ENCODE peak calls at places on chromosomes 1 and 21, in nine cellular contexts. One of them, this sample, is unnamed.

GRCh38 chr1:24111998-24112380 is at the start of gene MYOM3:
- DNase-seq in Caco-2: no peak
- DNase-seq in lower lobe of right lung: no peak
- DNase-seq in tibial nerve: no peak
- DNase-seq in right cardiac atrium: peak; percentile 38
- DNase-seq in CD4-positive, CD25-positive, alpha-beta regulatory T cell: no peak
- DNase-seq in thyroid gland: no peak
- DNase-seq in neural progenitor cell: peak; percentile 47
- DNase-seq in heart left ventricle: peak; percentile 77
- DNase-seq in this sample: peak; percentile 52

GRCh38 chr1:5430911-5431310 is 561.3 kb downstream of the NPHP4 start:
- DNase-seq in heart left ventricle: no peak
- DNase-seq in Caco-2: no peak
- DNase-seq in CD4-positive, CD25-positive, alpha-beta regulatory T cell: no peak
- DNase-seq in tibial nerve: no peak
- DNase-seq in neural progenitor cell: no peak
- DNase-seq in thyroid gland: no peak
- DNase-seq in lower lobe of right lung: no peak
- DNase-seq in right cardiac atrium: no peak
- DNase-seq in this sample: no peak

GRCh38 chr1:235708390-235708962 is 58.9 kb upstream of the GNG4 start:
- DNase-seq in tibial nerve: no peak
- DNase-seq in lower lobe of right lung: no peak
- DNase-seq in Caco-2: no peak
- DNase-seq in thyroid gland: no peak
- DNase-seq in neural progenitor cell: no peak
- DNase-seq in CD4-positive, CD25-positive, alpha-beta regulatory T cell: no peak
- DNase-seq in right cardiac atrium: no peak
- DNase-seq in heart left ventricle: no peak
- DNase-seq in this sample: no peak

GRCh38 chr1:206770531-206771352 is at the start of gene IL19:
- DNase-seq in Caco-2: no peak
- DNase-seq in heart left ventricle: no peak
- DNase-seq in lower lobe of right lung: no peak
- DNase-seq in right cardiac atrium: no peak
- DNase-seq in neural progenitor cell: no peak
- DNase-seq in CD4-positive, CD25-positive, alpha-beta regulatory T cell: no peak
- DNase-seq in thyroid gland: no peak
- DNase-seq in tibial nerve: peak; percentile 17
- DNase-seq in this sample: no peak

GRCh38 chr1:68010094-68010493 is 40.3 kb downstream of the DIRAS3 start:
- DNase-seq in heart left ventricle: no peak
- DNase-seq in thyroid gland: no peak
- DNase-seq in right cardiac atrium: no peak
- DNase-seq in CD4-positive, CD25-positive, alpha-beta regulatory T cell: no peak
- DNase-seq in lower lobe of right lung: no peak
- DNase-seq in tibial nerve: no peak
- DNase-seq in Caco-2: no peak
- DNase-seq in neural progenitor cell: no peak
- DNase-seq in this sample: no peak

GRCh38 chr1:154856049-154856448 is 14.0 kb downstream of the KCNN3 start:
- DNase-seq in thyroid gland: no peak
- DNase-seq in right cardiac atrium: peak; percentile 34
- DNase-seq in CD4-positive, CD25-positive, alpha-beta regulatory T cell: no peak
- DNase-seq in lower lobe of right lung: no peak
- DNase-seq in Caco-2: no peak
- DNase-seq in neural progenitor cell: peak; percentile 66
- DNase-seq in tibial nerve: no peak
- DNase-seq in heart left ventricle: peak; percentile 54
- DNase-seq in this sample: no peak

GRCh38 chr1:27515626-27516025 is 25.7 kb upstream of the WASF2 start:
- DNase-seq in right cardiac atrium: no peak
- DNase-seq in CD4-positive, CD25-positive, alpha-beta regulatory T cell: no peak
- DNase-seq in neural progenitor cell: no peak
- DNase-seq in tibial nerve: no peak
- DNase-seq in lower lobe of right lung: no peak
- DNase-seq in heart left ventricle: no peak
- DNase-seq in thyroid gland: no peak
- DNase-seq in Caco-2: no peak
- DNase-seq in this sample: no peak

GRCh38 chr1:94514095-94514727 is 27.3 kb downstream of the F3 start:
- DNase-seq in Caco-2: no peak
- DNase-seq in thyroid gland: peak; percentile 34
- DNase-seq in neural progenitor cell: peak; percentile 66
- DNase-seq in CD4-positive, CD25-positive, alpha-beta regulatory T cell: no peak
- DNase-seq in tibial nerve: peak; percentile 52
- DNase-seq in lower lobe of right lung: no peak
- DNase-seq in right cardiac atrium: no peak
- DNase-seq in heart left ventricle: no peak
- DNase-seq in this sample: no peak

GRCh38 chr1:183379951-183380350 is 38.2 kb downstream of the NMNAT2 start:
- DNase-seq in Caco-2: no peak
- DNase-seq in right cardiac atrium: no peak
- DNase-seq in heart left ventricle: no peak
- DNase-seq in lower lobe of right lung: no peak
- DNase-seq in tibial nerve: no peak
- DNase-seq in CD4-positive, CD25-positive, alpha-beta regulatory T cell: no peak
- DNase-seq in neural progenitor cell: no peak
- DNase-seq in thyroid gland: no peak
- DNase-seq in this sample: no peak

GRCh38 chr21:37370152-37371040 is 3.8 kb downstream of the DYRK1A start:
- DNase-seq in heart left ventricle: no peak
- DNase-seq in tibial nerve: no peak
- DNase-seq in lower lobe of right lung: no peak
- DNase-seq in thyroid gland: no peak
- DNase-seq in Caco-2: no peak
- DNase-seq in right cardiac atrium: no peak
- DNase-seq in CD4-positive, CD25-positive, alpha-beta regulatory T cell: no peak
- DNase-seq in neural progenitor cell: no peak
- DNase-seq in this sample: no peak

GRCh38 chr1:58813361-58813760 is 29.5 kb upstream of the JUN start:
- DNase-seq in right cardiac atrium: no peak
- DNase-seq in CD4-positive, CD25-positive, alpha-beta regulatory T cell: no peak
- DNase-seq in tibial nerve: no peak
- DNase-seq in lower lobe of right lung: no peak
- DNase-seq in heart left ventricle: no peak
- DNase-seq in thyroid gland: no peak
- DNase-seq in neural progenitor cell: no peak
- DNase-seq in Caco-2: no peak
- DNase-seq in this sample: no peak

GRCh38 chr21:35561076-35561475 is 499.2 kb downstream of the SETD4 start:
- DNase-seq in right cardiac atrium: no peak
- DNase-seq in lower lobe of right lung: no peak
- DNase-seq in heart left ventricle: no peak
- DNase-seq in thyroid gland: no peak
- DNase-seq in neural progenitor cell: no peak
- DNase-seq in CD4-positive, CD25-positive, alpha-beta regulatory T cell: no peak
- DNase-seq in tibial nerve: no peak
- DNase-seq in Caco-2: no peak
- DNase-seq in this sample: no peak

GRCh38 chr1:55694297-55694696 is 479.1 kb upstream of the USP24 start:
- DNase-seq in lower lobe of right lung: no peak
- DNase-seq in Caco-2: no peak
- DNase-seq in heart left ventricle: no peak
- DNase-seq in tibial nerve: no peak
- DNase-seq in neural progenitor cell: no peak
- DNase-seq in right cardiac atrium: no peak
- DNase-seq in CD4-positive, CD25-positive, alpha-beta regulatory T cell: no peak
- DNase-seq in thyroid gland: peak; percentile 77
- DNase-seq in this sample: no peak

GRCh38 chr1:74463301-74463988 is 49.0 kb downstream of the LRRC53 start:
- DNase-seq in neural progenitor cell: no peak
- DNase-seq in Caco-2: no peak
- DNase-seq in heart left ventricle: no peak
- DNase-seq in lower lobe of right lung: no peak
- DNase-seq in CD4-positive, CD25-positive, alpha-beta regulatory T cell: no peak
- DNase-seq in right cardiac atrium: no peak
- DNase-seq in tibial nerve: no peak
- DNase-seq in thyroid gland: no peak
- DNase-seq in this sample: no peak

GRCh38 chr1:211703812-211704566 is 28.6 kb upstream of the NEK2 start:
- DNase-seq in lower lobe of right lung: no peak
- DNase-seq in CD4-positive, CD25-positive, alpha-beta regulatory T cell: no peak
- DNase-seq in right cardiac atrium: no peak
- DNase-seq in neural progenitor cell: no peak
- DNase-seq in Caco-2: no peak
- DNase-seq in tibial nerve: no peak
- DNase-seq in thyroid gland: peak; percentile 83
- DNase-seq in heart left ventricle: no peak
- DNase-seq in this sample: no peak

GRCh38 chr1:158945061-158945460 is 13.7 kb downstream of the PYHIN1 start:
- DNase-seq in thyroid gland: no peak
- DNase-seq in neural progenitor cell: no peak
- DNase-seq in CD4-positive, CD25-positive, alpha-beta regulatory T cell: no peak
- DNase-seq in right cardiac atrium: no peak
- DNase-seq in heart left ventricle: no peak
- DNase-seq in lower lobe of right lung: no peak
- DNase-seq in tibial nerve: no peak
- DNase-seq in Caco-2: no peak
- DNase-seq in this sample: no peak

GRCh38 chr1:6041432-6042062 is 4.1 kb upstream of the KCNAB2 start:
- DNase-seq in Caco-2: no peak
- DNase-seq in tibial nerve: no peak
- DNase-seq in neural progenitor cell: peak; percentile 75
- DNase-seq in lower lobe of right lung: peak; percentile 70
- DNase-seq in thyroid gland: no peak
- DNase-seq in CD4-positive, CD25-positive, alpha-beta regulatory T cell: no peak
- DNase-seq in heart left ventricle: no peak
- DNase-seq in right cardiac atrium: no peak
- DNase-seq in this sample: no peak

GRCh38 chr1:172533511-172534116 is 664 bp downstream of the SUCO start:
- DNase-seq in thyroid gland: peak; percentile 19
- DNase-seq in Caco-2: no peak
- DNase-seq in CD4-positive, CD25-positive, alpha-beta regulatory T cell: peak; percentile 30
- DNase-seq in right cardiac atrium: peak; percentile 16
- DNase-seq in lower lobe of right lung: peak; percentile 45
- DNase-seq in neural progenitor cell: peak; percentile 58
- DNase-seq in heart left ventricle: peak; percentile 28
- DNase-seq in tibial nerve: peak; percentile 21
- DNase-seq in this sample: no peak

GRCh38 chr1:2108877-2109580 is 58.8 kb downstream of the PRKCZ start:
- DNase-seq in neural progenitor cell: no peak
- DNase-seq in right cardiac atrium: no peak
- DNase-seq in heart left ventricle: no peak
- DNase-seq in Caco-2: no peak
- DNase-seq in CD4-positive, CD25-positive, alpha-beta regulatory T cell: no peak
- DNase-seq in thyroid gland: no peak
- DNase-seq in tibial nerve: no peak
- DNase-seq in lower lobe of right lung: no peak
- DNase-seq in this sample: peak; percentile 61

GRCh38 chr21:44933938-44934260 is 5.9 kb upstream of the SLX9 start:
- DNase-seq in lower lobe of right lung: no peak
- DNase-seq in neural progenitor cell: no peak
- DNase-seq in CD4-positive, CD25-positive, alpha-beta regulatory T cell: no peak
- DNase-seq in Caco-2: no peak
- DNase-seq in heart left ventricle: no peak
- DNase-seq in thyroid gland: no peak
- DNase-seq in tibial nerve: no peak
- DNase-seq in right cardiac atrium: no peak
- DNase-seq in this sample: no peak
- H3K27me3 ChIP-seq in lower lobe of right lung: peaks cover 51% of the 10 kb centered on the region
- H3K27me3 ChIP-seq in neural progenitor cell: peaks cover 59% of the 10 kb centered on the region
- H3K27me3 ChIP-seq in CD4-positive, CD25-positive, alpha-beta regulatory T cell: no peaks in the 10 kb centered on the region
- H3K27me3 ChIP-seq in Caco-2: no peaks in the 10 kb centered on the region
- H3K27me3 ChIP-seq in heart left ventricle: peaks cover 42% of the 10 kb centered on the region
- H3K27me3 ChIP-seq in thyroid gland: peaks cover 18% of the 10 kb centered on the region
- H3K27me3 ChIP-seq in tibial nerve: no peaks in the 10 kb centered on the region
- H3K27me3 ChIP-seq in right cardiac atrium: no peaks in the 10 kb centered on the region
- H3K27me3 ChIP-seq in this sample: no peaks in the 10 kb centered on the region

GRCh38 chr1:37085393-37085792 is 51.1 kb upstream of the GRIK3 start:
- DNase-seq in lower lobe of right lung: no peak
- DNase-seq in right cardiac atrium: no peak
- DNase-seq in Caco-2: no peak
- DNase-seq in CD4-positive, CD25-positive, alpha-beta regulatory T cell: no peak
- DNase-seq in neural progenitor cell: peak; percentile 56
- DNase-seq in thyroid gland: no peak
- DNase-seq in heart left ventricle: no peak
- DNase-seq in tibial nerve: no peak
- DNase-seq in this sample: no peak
- H3K4me3 ChIP-seq in lower lobe of right lung: no peak overlapping the region
- H3K4me3 ChIP-seq in right cardiac atrium: no peak overlapping the region
- H3K4me3 ChIP-seq in Caco-2: no peak overlapping the region
- H3K4me3 ChIP-seq in CD4-positive, CD25-positive, alpha-beta regulatory T cell: no peak overlapping the region
- H3K4me3 ChIP-seq in neural progenitor cell: no peak overlapping the region
- H3K4me3 ChIP-seq in thyroid gland: no peak overlapping the region
- H3K4me3 ChIP-seq in heart left ventricle: no peak overlapping the region
- H3K4me3 ChIP-seq in tibial nerve: no peak overlapping the region
- H3K4me3 ChIP-seq in this sample: no peak overlapping the region

DNA sequence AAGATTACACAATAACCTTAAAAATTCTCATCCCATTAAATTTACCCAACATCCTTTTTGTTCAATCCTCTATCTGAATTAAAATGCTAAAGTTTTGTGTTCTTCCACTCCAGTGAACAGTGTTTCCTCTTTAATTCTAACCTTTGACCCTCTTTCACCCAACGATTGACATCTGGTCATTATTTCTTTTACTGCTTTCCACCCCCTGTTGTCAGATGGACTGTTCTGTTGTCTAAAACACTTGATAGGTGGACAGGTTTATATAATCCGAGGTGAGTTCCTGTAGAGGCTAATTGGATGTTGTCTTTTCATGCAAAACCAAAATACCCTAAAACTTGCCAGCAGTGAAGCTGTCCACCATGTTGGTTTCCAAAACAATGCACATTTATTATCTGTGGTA is 73.4 kb upstream of the SERTAD4 start:
- DNase-seq in neural progenitor cell: peak; percentile 78
- DNase-seq in CD4-positive, CD25-positive, alpha-beta regulatory T cell: no peak
- DNase-seq in right cardiac atrium: no peak
- DNase-seq in Caco-2: no peak
- DNase-seq in heart left ventricle: no peak
- DNase-seq in thyroid gland: no peak
- DNase-seq in lower lobe of right lung: no peak
- DNase-seq in tibial nerve: no peak
- DNase-seq in this sample: no peak
- H3K4me1 ChIP-seq in neural progenitor cell: peaks cover 34% of the 10 kb centered on the region
- H3K4me1 ChIP-seq in CD4-positive, CD25-positive, alpha-beta regulatory T cell: no peaks in the 10 kb centered on the region
- H3K4me1 ChIP-seq in right cardiac atrium: no peaks in the 10 kb centered on the region
- H3K4me1 ChIP-seq in Caco-2: peaks cover 21% of the 10 kb centered on the region
- H3K4me1 ChIP-seq in heart left ventricle: no peaks in the 10 kb centered on the region
- H3K4me1 ChIP-seq in thyroid gland: no peaks in the 10 kb centered on the region
- H3K4me1 ChIP-seq in lower lobe of right lung: no peaks in the 10 kb centered on the region
- H3K4me1 ChIP-seq in tibial nerve: no peaks in the 10 kb centered on the region
- H3K4me1 ChIP-seq in this sample: no peaks in the 10 kb centered on the region

DNA sequence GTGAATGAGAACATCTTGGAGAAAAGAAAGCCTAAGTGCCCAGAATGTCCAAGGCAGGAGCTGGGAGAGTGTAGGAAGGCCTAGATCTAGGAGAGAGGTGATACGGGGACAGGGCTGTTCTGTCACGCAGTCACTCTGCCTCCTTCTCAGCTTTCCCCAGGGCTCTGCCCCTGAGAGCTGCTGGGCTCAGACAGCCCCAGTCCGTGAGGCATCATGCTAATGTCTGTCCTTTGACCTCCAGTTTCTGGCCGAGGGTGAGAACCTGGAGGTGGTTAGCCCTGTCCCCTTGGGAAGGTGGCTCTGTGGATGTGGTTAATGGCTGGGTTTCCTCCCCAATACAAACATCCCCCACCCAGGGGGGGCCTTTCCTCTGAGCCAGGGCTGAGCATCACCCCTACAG is 63.2 kb downstream of the FAM163A start:
- DNase-seq in tibial nerve: no peak
- DNase-seq in lower lobe of right lung: no peak
- DNase-seq in right cardiac atrium: no peak
- DNase-seq in CD4-positive, CD25-positive, alpha-beta regulatory T cell: no peak
- DNase-seq in neural progenitor cell: no peak
- DNase-seq in thyroid gland: no peak
- DNase-seq in Caco-2: no peak
- DNase-seq in heart left ventricle: no peak
- DNase-seq in this sample: no peak
- H3K27me3 ChIP-seq in tibial nerve: no peaks in the 10 kb centered on the region
- H3K27me3 ChIP-seq in lower lobe of right lung: peaks cover 9% of the 10 kb centered on the region
- H3K27me3 ChIP-seq in right cardiac atrium: no peaks in the 10 kb centered on the region
- H3K27me3 ChIP-seq in CD4-positive, CD25-positive, alpha-beta regulatory T cell: no peaks in the 10 kb centered on the region
- H3K27me3 ChIP-seq in neural progenitor cell: no peaks in the 10 kb centered on the region
- H3K27me3 ChIP-seq in thyroid gland: no peaks in the 10 kb centered on the region
- H3K27me3 ChIP-seq in Caco-2: no peaks in the 10 kb centered on the region
- H3K27me3 ChIP-seq in heart left ventricle: peaks cover 13% of the 10 kb centered on the region
- H3K27me3 ChIP-seq in this sample: no peaks in the 10 kb centered on the region

This sample was measured in aorta.